ENCODE peak calls at places on chromosomes 1 and 21, in four cellular contexts. H is K562, E is Panc1, J is HepG2. F is an unnamed sample.
A peak's percentile ranks its signal among the peaks of the same experiment; 100 is the strongest.

GRCh38 chr1:96522927-96523326 is 198.7 kb upstream of the PTBP2 start:
- DNase-seq in J (no peak), H (no peak), E (no peak), F (no peak)

GRCh38 chr1:203380395-203381150 is 29.7 kb upstream of the FMOD start:
- DNase-seq in E (no peak), J (no peak), H (no peak), F (no peak)

GRCh38 chr1:154953611-154954038 is 2.3 kb downstream of the PBXIP1 start:
- DNase-seq in J (no peak), E (no peak), H (no peak), F (no peak)

GRCh38 chr1:5911157-5911556 is 81.1 kb downstream of the NPHP4 start:
- DNase-seq in E (no peak), H (no peak), J (no peak), F (no peak)

GRCh38 chr21:44657635-44658183 is at the start of gene KRTAP12-3:
- DNase-seq in E (no peak), H (no peak), J (no peak), F (no peak)

GRCh38 chr1:64526312-64526711 is 56.4 kb downstream of the CACHD1 start:
- DNase-seq in H (no peak), J (no peak), E (no peak), F (no peak)

GRCh38 chr1:29669488-29669871 is 433.2 kb downstream of the PTPRU start:
- DNase-seq in J (no peak), E (no peak), H (no peak), F (no peak)

GRCh38 chr1:207866471-207867135 is 44.3 kb downstream of the CD34 start:
- DNase-seq in H (no peak), E (no peak), J (no peak), F (no peak)

GRCh38 chr1:202007703-202008489 is 2.5 kb upstream of the ELF3 start:
- DNase-seq in J (no peak), E (no peak), H (peak; percentile 80), F (peak; percentile 75)

GRCh38 chr1:93766451-93766850 is 84.8 kb upstream of the BCAR3 start:
- DNase-seq in H (no peak), E (no peak), J (no peak), F (no peak)

GRCh38 chr1:174001573-174001972 is 20.6 kb downstream of the RC3H1 start:
- DNase-seq in J (no peak), E (no peak), H (no peak), F (no peak)

GRCh38 chr1:17632541-17633193 is 93.2 kb downstream of the ARHGEF10L start:
- DNase-seq in E (no peak), J (no peak), H (no peak), F (no peak)

GRCh38 chr1:118113261-118113660 is 71.8 kb downstream of the SPAG17 start:
- DNase-seq in E (no peak), J (no peak), H (no peak), F (no peak)

GRCh38 chr21:18549214-18549905 is 145.8 kb upstream of the TMPRSS15 start:
- DNase-seq in E (no peak), J (no peak), H (no peak), F (no peak)

GRCh38 chr21:36491191-36491916 is 11.4 kb upstream of the CLDN14 start:
- DNase-seq in E (no peak), H (no peak), J (no peak), F (no peak)

GRCh38 chr1:64882574-64883255 is 83.6 kb downstream of the JAK1 start:
- DNase-seq in E (no peak), H (no peak), J (no peak), F (no peak)

GRCh38 chr1:9865745-9866144 is 42.0 kb upstream of the CLSTN1 start:
- DNase-seq in E (no peak), J (no peak), H (no peak), F (no peak)

GRCh38 chr1:41981796-41982195 is 63.1 kb upstream of the HIVEP3 start:
- DNase-seq in E (no peak), H (no peak), J (no peak), F (no peak)

GRCh38 chr1:153509729-153510354 is 25.9 kb downstream of the S100A6 start:
- DNase-seq in J (peak; percentile 37), E (no peak), H (peak; percentile 68), F (no peak)

GRCh38 chr1:67618285-67619018 is 66.5 kb upstream of the GADD45A start:
- DNase-seq in J (no peak), E (peak; percentile 58), H (no peak), F (no peak)
- TF ChIP-seq TCF7L2 in J (no peak), E (peak; percentile 54), H (no peak), F (no peak)

GRCh38 chr1:25700626-25701025 is 84.0 kb downstream of the MAN1C1 start:
- DNase-seq in E (no peak), H (peak; percentile 62), J (no peak), F (no peak)
- TF ChIP-seq CTCF in E (no peak), H (peak; percentile 34), J (no peak), F (no peak)

DNA sequence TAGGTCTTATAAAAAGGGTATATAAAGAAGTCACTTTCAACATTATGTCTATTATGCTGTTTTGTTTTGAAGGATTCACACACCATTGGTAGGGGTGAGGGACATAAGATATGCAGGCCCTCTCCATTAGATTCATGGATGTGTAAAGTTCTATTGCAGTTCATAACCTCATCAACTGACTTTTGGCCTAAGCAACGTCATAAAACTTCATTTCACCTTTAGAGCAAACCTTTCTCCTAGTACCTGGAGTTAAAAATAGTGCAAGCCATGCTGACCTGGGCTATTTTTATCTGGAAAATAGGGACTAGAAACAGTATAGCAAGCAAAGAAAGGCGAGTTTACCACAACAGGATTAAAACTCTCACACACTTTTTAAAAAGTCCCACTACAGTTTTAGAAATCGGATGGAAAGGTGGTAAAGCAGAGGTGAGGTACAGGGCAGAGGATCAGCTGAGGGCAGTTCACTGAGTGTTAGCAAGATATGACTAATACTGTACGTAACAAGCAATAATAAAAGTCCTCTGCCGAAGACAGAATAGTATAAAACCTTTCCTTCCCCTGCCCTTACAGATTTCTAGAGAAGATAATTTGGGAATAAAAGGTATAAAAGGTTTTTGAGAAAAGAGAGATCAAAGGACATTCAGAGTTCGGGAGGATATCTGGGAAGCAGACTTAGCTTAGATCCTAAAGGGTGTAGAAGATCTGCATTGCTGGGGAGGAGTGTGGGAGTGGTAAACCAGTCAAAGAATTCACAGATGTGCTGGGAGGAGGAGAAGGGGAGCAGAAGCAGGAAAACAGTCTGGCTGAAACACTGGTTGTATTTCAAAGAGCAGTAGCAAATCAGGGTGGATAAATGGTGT is 14.3 kb downstream of the EGLN1 start:
- DNase-seq in H (no peak), J (no peak), E (no peak), F (no peak)
- TF ChIP-seq TCF7L2 in H (no peak), J (no peak), E (peak; percentile 30), F (no peak)

GRCh38 chr1:24421502-24421901 is 5.9 kb downstream of the NIPAL3 start:
- DNase-seq in J (peak; percentile 16), E (no peak), H (no peak), F (no peak)
- TF ChIP-seq CTCF in J (no peak), E (peak; percentile 37), H (peak; percentile 30), F (peak; percentile 47)

GRCh38 chr1:157771666-157772425 is 5.1 kb downstream of the FCRL2 start:
- DNase-seq in H (no peak), J (no peak), E (no peak), F (no peak)

GRCh38 chr1:157776971-157777386 is at the start of gene FCRL2:
- DNase-seq in H (no peak), E (no peak), J (no peak), F (no peak)

GRCh38 chr1:157774412-157774811 is 2.5 kb downstream of the FCRL2 start:
- DNase-seq in J (no peak), E (no peak), H (no peak), F (no peak)

GRCh38 chr1:157775101-157775870 is 1.6 kb downstream of the FCRL2 start:
- DNase-seq in E (no peak), H (no peak), J (no peak), F (no peak)

GRCh38 chr1:157773723-157774350 is 3.1 kb downstream of the FCRL2 start:
- DNase-seq in E (no peak), J (peak; percentile 3), H (no peak), F (no peak)
- TF ChIP-seq TCF7L2 in E (no peak), J (no peak), H (no peak), F (no peak)

F was measured in HCT116.